ENCODE peak calls at places on chromosomes 6 and 20, in seven cellular contexts. One of them, this sample, is unnamed.

GRCh38 chr20:288956-289692 is 1.4 kb downstream of the C20orf96 start:
- DNase-seq in tibial nerve: no peak
- DNase-seq in breast epithelium: no peak
- DNase-seq in progenitor cell of endocrine pancreas: no peak
- DNase-seq in AG04450: no peak
- DNase-seq in AG09309: no peak
- DNase-seq in uterus: no peak
- DNase-seq in this sample: no peak

GRCh38 chr6:18090349-18090786 is 32.1 kb downstream of the NHLRC1 start:
- DNase-seq in tibial nerve: no peak
- DNase-seq in breast epithelium: no peak
- DNase-seq in progenitor cell of endocrine pancreas: no peak
- DNase-seq in AG04450: no peak
- DNase-seq in AG09309: no peak
- DNase-seq in uterus: no peak
- DNase-seq in this sample: no peak

GRCh38 chr6:23952214-23952613 is 173.8 kb upstream of the NRSN1 start:
- DNase-seq in tibial nerve: no peak
- DNase-seq in breast epithelium: no peak
- DNase-seq in progenitor cell of endocrine pancreas: no peak
- DNase-seq in AG04450: no peak
- DNase-seq in AG09309: no peak
- DNase-seq in uterus: no peak
- DNase-seq in this sample: no peak

GRCh38 chr20:58584881-58585752 is 66.0 kb upstream of the STX16 start:
- DNase-seq in tibial nerve: no peak
- DNase-seq in breast epithelium: no peak
- DNase-seq in progenitor cell of endocrine pancreas: no peak
- DNase-seq in AG04450: peak
- DNase-seq in AG09309: no peak
- DNase-seq in uterus: peak
- DNase-seq in this sample: no peak

GRCh38 chr20:7967199-7967844 is 27.1 kb upstream of the HAO1 start:
- DNase-seq in tibial nerve: no peak
- DNase-seq in breast epithelium: peak
- DNase-seq in progenitor cell of endocrine pancreas: no peak
- DNase-seq in AG04450: no peak
- DNase-seq in AG09309: peak
- DNase-seq in uterus: no peak
- DNase-seq in this sample: no peak

GRCh38 chr6:3088446-3088845 is 20.2 kb downstream of the RIPK1 start:
- DNase-seq in tibial nerve: no peak
- DNase-seq in breast epithelium: no peak
- DNase-seq in progenitor cell of endocrine pancreas: no peak
- DNase-seq in AG04450: no peak
- DNase-seq in AG09309: no peak
- DNase-seq in uterus: no peak
- DNase-seq in this sample: no peak

GRCh38 chr6:12355354-12355753 is 65.2 kb downstream of the EDN1 start:
- DNase-seq in tibial nerve: no peak
- DNase-seq in breast epithelium: no peak
- DNase-seq in progenitor cell of endocrine pancreas: no peak
- DNase-seq in AG04450: no peak
- DNase-seq in AG09309: no peak
- DNase-seq in uterus: no peak
- DNase-seq in this sample: no peak

GRCh38 chr20:9177278-9177677 is 108.4 kb downstream of the PLCB4 start:
- DNase-seq in tibial nerve: no peak
- DNase-seq in breast epithelium: no peak
- DNase-seq in progenitor cell of endocrine pancreas: no peak
- DNase-seq in AG04450: no peak
- DNase-seq in AG09309: no peak
- DNase-seq in uterus: no peak
- DNase-seq in this sample: no peak

GRCh38 chr6:19417713-19418112 is 419.5 kb upstream of the ID4 start:
- DNase-seq in tibial nerve: no peak
- DNase-seq in breast epithelium: no peak
- DNase-seq in progenitor cell of endocrine pancreas: no peak
- DNase-seq in AG04450: no peak
- DNase-seq in AG09309: no peak
- DNase-seq in uterus: no peak
- DNase-seq in this sample: no peak

GRCh38 chr20:15162061-15162740 is 824.8 kb upstream of the FLRT3 start:
- DNase-seq in tibial nerve: no peak
- DNase-seq in breast epithelium: no peak
- DNase-seq in progenitor cell of endocrine pancreas: no peak
- DNase-seq in AG04450: no peak
- DNase-seq in AG09309: no peak
- DNase-seq in uterus: no peak
- DNase-seq in this sample: no peak

GRCh38 chr20:49866051-49866450 is 49.3 kb downstream of the SPATA2 start:
- DNase-seq in tibial nerve: no peak
- DNase-seq in breast epithelium: no peak
- DNase-seq in progenitor cell of endocrine pancreas: no peak
- DNase-seq in AG04450: peak
- DNase-seq in AG09309: peak
- DNase-seq in uterus: no peak
- DNase-seq in this sample: no peak

GRCh38 chr6:71209626-71210025 is 79.0 kb upstream of the OGFRL1 start:
- DNase-seq in tibial nerve: no peak
- DNase-seq in breast epithelium: no peak
- DNase-seq in progenitor cell of endocrine pancreas: no peak
- DNase-seq in AG04450: no peak
- DNase-seq in AG09309: no peak
- DNase-seq in uterus: no peak
- DNase-seq in this sample: no peak

GRCh38 chr20:64130876-64131275 is 23.5 kb upstream of the NPBWR2 start:
- DNase-seq in tibial nerve: no peak
- DNase-seq in breast epithelium: no peak
- DNase-seq in progenitor cell of endocrine pancreas: no peak
- DNase-seq in AG04450: no peak
- DNase-seq in AG09309: no peak
- DNase-seq in uterus: no peak
- DNase-seq in this sample: no peak

GRCh38 chr6:30889921-30890645 is 5.8 kb downstream of the DDR1 start:
- DNase-seq in tibial nerve: peak
- DNase-seq in breast epithelium: peak
- DNase-seq in progenitor cell of endocrine pancreas: no peak
- DNase-seq in AG04450: no peak
- DNase-seq in AG09309: no peak
- DNase-seq in uterus: no peak
- DNase-seq in this sample: no peak

GRCh38 chr20:14925286-14925685 is 587.9 kb upstream of the FLRT3 start:
- DNase-seq in tibial nerve: no peak
- DNase-seq in breast epithelium: no peak
- DNase-seq in progenitor cell of endocrine pancreas: no peak
- DNase-seq in AG04450: no peak
- DNase-seq in AG09309: no peak
- DNase-seq in uterus: no peak
- DNase-seq in this sample: no peak

GRCh38 chr20:37308098-37309050 is 18.9 kb downstream of the MANBAL start:
- DNase-seq in tibial nerve: no peak
- DNase-seq in breast epithelium: no peak
- DNase-seq in progenitor cell of endocrine pancreas: no peak
- DNase-seq in AG04450: no peak
- DNase-seq in AG09309: no peak
- DNase-seq in uterus: no peak
- DNase-seq in this sample: no peak

GRCh38 chr6:26383624-26384417 is 913 bp downstream of the BTN2A2 start:
- DNase-seq in tibial nerve: no peak
- DNase-seq in breast epithelium: peak
- DNase-seq in progenitor cell of endocrine pancreas: no peak
- DNase-seq in AG04450: peak
- DNase-seq in AG09309: no peak
- DNase-seq in uterus: no peak
- DNase-seq in this sample: peak

GRCh38 chr6:34317172-34317477 is 68.3 kb upstream of the SMIM29 start:
- DNase-seq in tibial nerve: no peak
- DNase-seq in breast epithelium: no peak
- DNase-seq in progenitor cell of endocrine pancreas: no peak
- DNase-seq in AG04450: no peak
- DNase-seq in AG09309: no peak
- DNase-seq in uterus: no peak
- DNase-seq in this sample: no peak
- TF ChIP-seq CTCF in tibial nerve: no peak
- TF ChIP-seq CTCF in breast epithelium: no peak
- TF ChIP-seq CTCF in progenitor cell of endocrine pancreas: no peak
- TF ChIP-seq CTCF in AG04450: no peak
- TF ChIP-seq CTCF in AG09309: no peak
- TF ChIP-seq CTCF in uterus: no peak
- TF ChIP-seq CTCF in this sample: no peak

GRCh38 chr6:156175971-156176421 is 601.2 kb upstream of the ARID1B start:
- DNase-seq in tibial nerve: no peak
- DNase-seq in breast epithelium: peak
- DNase-seq in progenitor cell of endocrine pancreas: peak
- DNase-seq in AG04450: no peak
- DNase-seq in AG09309: no peak
- DNase-seq in uterus: peak
- DNase-seq in this sample: peak
- TF ChIP-seq CTCF in tibial nerve: no peak
- TF ChIP-seq CTCF in breast epithelium: peak
- TF ChIP-seq CTCF in progenitor cell of endocrine pancreas: peak
- TF ChIP-seq CTCF in AG04450: no peak
- TF ChIP-seq CTCF in AG09309: no peak
- TF ChIP-seq CTCF in uterus: no peak
- TF ChIP-seq CTCF in this sample: no peak

DNA sequence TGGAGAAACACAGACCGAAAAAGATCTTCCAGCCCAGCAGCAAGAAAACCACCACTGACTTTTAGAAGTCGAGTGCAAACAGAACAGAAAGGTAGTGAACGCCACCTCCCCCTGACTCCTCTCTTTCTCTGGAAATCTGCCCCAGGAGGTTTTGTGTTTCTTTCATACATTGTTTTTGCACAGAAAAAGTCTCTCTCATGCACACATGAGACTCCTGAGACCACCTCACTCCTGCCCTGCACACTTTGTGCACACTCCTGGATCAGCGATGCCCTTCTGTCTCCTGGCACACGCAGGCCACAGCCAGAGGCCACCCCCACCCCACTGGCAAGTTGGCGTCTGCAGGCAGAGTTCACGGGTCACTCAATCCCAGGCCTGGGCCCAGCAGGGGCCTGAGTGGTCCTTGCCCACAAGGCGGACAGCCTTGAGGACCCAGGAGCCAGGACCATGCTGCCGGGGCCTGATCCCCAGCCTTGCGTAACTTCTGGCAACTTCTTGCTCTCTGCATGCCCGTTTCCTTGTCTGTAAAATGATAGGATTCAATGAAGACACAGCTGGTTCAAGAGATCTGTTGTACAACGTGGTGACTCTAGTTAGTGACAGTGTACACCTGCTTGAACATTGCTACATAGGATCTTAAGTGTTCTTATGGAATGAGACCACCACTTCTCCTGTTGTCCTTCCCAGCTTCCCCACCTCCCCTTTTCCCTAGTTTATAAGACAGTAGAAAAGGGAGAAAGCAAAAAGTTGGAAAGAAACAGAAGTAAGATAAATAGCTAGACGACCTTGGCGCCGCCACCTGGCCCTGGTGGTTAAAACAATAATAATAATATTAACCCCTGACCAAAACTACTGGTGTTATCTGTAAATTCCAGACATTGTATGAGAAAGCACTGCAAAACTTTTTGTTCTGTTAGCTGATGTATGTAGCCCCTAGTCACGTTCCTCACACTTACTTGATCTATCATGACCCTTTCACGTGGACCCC is 30.2 kb upstream of the CST7 start:
- DNase-seq in tibial nerve: no peak
- DNase-seq in breast epithelium: no peak
- DNase-seq in progenitor cell of endocrine pancreas: no peak
- DNase-seq in AG04450: no peak
- DNase-seq in AG09309: no peak
- DNase-seq in uterus: no peak
- DNase-seq in this sample: no peak
- TF ChIP-seq CTCF in tibial nerve: no peak
- TF ChIP-seq CTCF in breast epithelium: no peak
- TF ChIP-seq CTCF in progenitor cell of endocrine pancreas: no peak
- TF ChIP-seq CTCF in AG04450: no peak
- TF ChIP-seq CTCF in AG09309: no peak
- TF ChIP-seq CTCF in uterus: no peak
- TF ChIP-seq CTCF in this sample: peak

GRCh38 chr6:77463308-77463880 is at the start of gene HTR1B:
- DNase-seq in tibial nerve: no peak
- DNase-seq in breast epithelium: no peak
- DNase-seq in progenitor cell of endocrine pancreas: peak
- DNase-seq in AG04450: no peak
- DNase-seq in AG09309: no peak
- DNase-seq in uterus: no peak
- DNase-seq in this sample: peak

GRCh38 chr6:77463881-77464867 is 883 bp upstream of the HTR1B start:
- DNase-seq in tibial nerve: no peak
- DNase-seq in breast epithelium: no peak
- DNase-seq in progenitor cell of endocrine pancreas: peak
- DNase-seq in AG04450: no peak
- DNase-seq in AG09309: no peak
- DNase-seq in uterus: no peak
- DNase-seq in this sample: peak

GRCh38 chr6:77466055-77467028 is 3.1 kb upstream of the HTR1B start:
- DNase-seq in tibial nerve: no peak
- DNase-seq in breast epithelium: no peak
- DNase-seq in progenitor cell of endocrine pancreas: peak
- DNase-seq in AG04450: peak
- DNase-seq in AG09309: no peak
- DNase-seq in uterus: peak
- DNase-seq in this sample: peak

GRCh38 chr6:77461796-77462195 is 1.5 kb downstream of the HTR1B start:
- DNase-seq in tibial nerve: no peak
- DNase-seq in breast epithelium: no peak
- DNase-seq in progenitor cell of endocrine pancreas: no peak
- DNase-seq in AG04450: no peak
- DNase-seq in AG09309: no peak
- DNase-seq in uterus: no peak
- DNase-seq in this sample: no peak

DNA sequence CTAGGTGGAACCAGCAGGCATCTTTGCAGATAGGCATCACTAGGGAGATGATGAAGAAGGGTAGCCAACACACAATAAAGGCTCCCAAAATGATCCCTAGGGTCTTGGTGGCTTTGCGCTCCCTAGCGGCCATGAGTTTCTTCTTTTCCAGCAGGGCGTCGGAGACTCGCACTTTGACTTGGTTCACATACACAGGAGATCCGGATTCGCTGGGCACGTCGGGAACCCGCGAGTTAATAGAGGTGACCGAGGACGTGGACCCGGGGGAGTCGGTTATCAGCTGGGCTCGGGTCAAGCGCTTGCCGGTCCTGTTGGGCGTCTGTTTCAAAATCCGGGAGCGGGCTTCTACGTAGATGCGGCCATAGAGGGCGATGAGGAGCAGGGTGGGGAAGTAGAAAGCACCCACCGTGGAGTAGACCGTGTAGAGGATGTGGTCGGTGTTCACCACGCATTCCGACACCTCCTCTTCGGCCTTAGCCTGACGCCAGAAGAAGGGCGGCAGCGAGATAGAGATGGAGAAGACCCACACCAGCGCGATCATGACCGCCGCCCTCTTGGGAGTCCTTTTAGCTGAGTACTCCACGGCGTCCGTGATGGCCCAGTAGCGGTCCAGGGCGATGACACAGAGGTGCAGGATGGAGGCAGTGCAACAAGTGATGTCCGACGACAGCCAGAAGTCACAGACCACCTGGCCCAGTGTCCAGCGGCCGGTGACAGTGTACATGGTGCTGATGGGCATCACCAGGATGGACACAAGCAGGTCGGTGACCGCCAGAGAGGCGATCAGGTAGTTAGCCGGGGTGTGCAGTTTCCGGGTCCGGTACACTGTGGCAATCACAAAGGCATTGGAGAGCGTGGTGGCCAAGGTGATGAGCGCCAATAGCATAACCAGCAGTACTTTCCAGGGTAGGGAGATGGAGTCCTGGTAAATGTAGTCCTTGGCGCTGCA is 658 bp downstream of the HTR1B start:
- DNase-seq in tibial nerve: no peak
- DNase-seq in breast epithelium: no peak
- DNase-seq in progenitor cell of endocrine pancreas: no peak
- DNase-seq in AG04450: no peak
- DNase-seq in AG09309: no peak
- DNase-seq in uterus: no peak
- DNase-seq in this sample: peak
- TF ChIP-seq CTCF in tibial nerve: no peak
- TF ChIP-seq CTCF in breast epithelium: no peak
- TF ChIP-seq CTCF in progenitor cell of endocrine pancreas: peak
- TF ChIP-seq CTCF in AG04450: peak
- TF ChIP-seq CTCF in AG09309: peak
- TF ChIP-seq CTCF in uterus: no peak
- TF ChIP-seq CTCF in this sample: peak